ENCODE peak calls at places on chromosomes 11 and 22, in six cellular contexts. Y, C, O, E, F and J are unnamed samples.

GRCh38 chr11:111549869-111550203 is 9.3 kb downstream of the LAYN start:
- DNase-seq in Y (no peak), C (no peak), O (no peak), E (no peak), F (no peak), J (no peak)

GRCh38 chr11:130421697-130422096 is 6.7 kb downstream of the ADAMTS8 start:
- DNase-seq in Y (no peak), C (no peak), O (no peak), E (no peak), F (no peak), J (no peak)

GRCh38 chr11:75325713-75326438 is 25.6 kb downstream of the ARRB1 start:
- DNase-seq in Y (no peak), C (no peak), O (peak), E (peak), F (peak), J (peak)

GRCh38 chr22:49967333-49968241 is 7.0 kb downstream of the PIM3 start:
- DNase-seq in Y (peak), C (no peak), O (no peak), E (peak), F (peak), J (no peak)

GRCh38 chr22:43474161-43475101 is 62.6 kb downstream of the MPPED1 start:
- DNase-seq in Y (no peak), C (no peak), O (no peak), E (no peak), F (no peak), J (no peak)

GRCh38 chr11:93775289-93775688 is 8.8 kb upstream of the MED17 start:
- DNase-seq in Y (no peak), C (no peak), O (no peak), E (no peak), F (no peak), J (peak)

GRCh38 chr11:86218125-86219081 is 26.1 kb upstream of the EED start:
- DNase-seq in Y (peak), C (peak), O (peak), E (peak), F (peak), J (peak)

GRCh38 chr22:49462795-49463194 is 364.9 kb downstream of the BRD1 start:
- DNase-seq in Y (no peak), C (no peak), O (no peak), E (no peak), F (no peak), J (no peak)

GRCh38 chr22:46110215-46110614 is 40.1 kb upstream of the PPARA start:
- DNase-seq in Y (no peak), C (no peak), O (no peak), E (no peak), F (peak), J (peak)

GRCh38 chr11:28815110-28815509 is 706.9 kb downstream of the METTL15 start:
- DNase-seq in Y (no peak), C (no peak), O (no peak), E (no peak), F (no peak), J (peak)

GRCh38 chr11:22707119-22707899 is 40.9 kb downstream of the GAS2 start:
- DNase-seq in Y (no peak), C (no peak), O (no peak), E (no peak), F (no peak), J (peak)

GRCh38 chr11:113447621-113448310 is 27.4 kb downstream of the DRD2 start:
- DNase-seq in Y (no peak), C (no peak), O (no peak), E (no peak), F (peak), J (peak)

GRCh38 chr11:71562120-71562519 is 3.2 kb upstream of the KRTAP5-10 start:
- DNase-seq in Y (no peak), C (no peak), O (no peak), E (no peak), F (no peak), J (peak)

GRCh38 chr22:29269230-29269604 is 1.1 kb downstream of the EWSR1 start:
- DNase-seq in Y (no peak), C (no peak), O (no peak), E (no peak), F (no peak), J (no peak)

GRCh38 chr11:85170184-85170583 is 457.0 kb downstream of the DLG2 start:
- DNase-seq in Y (no peak), C (no peak), O (no peak), E (no peak), F (peak), J (peak)

GRCh38 chr11:111422494-111423249 is 43.6 kb upstream of the POU2AF1 start:
- DNase-seq in Y (peak), C (peak), O (peak), E (peak), F (peak), J (peak)

GRCh38 chr22:47063606-47064005 is 301.2 kb downstream of the TBC1D22A start:
- DNase-seq in Y (no peak), C (no peak), O (no peak), E (no peak), F (no peak), J (no peak)

GRCh38 chr11:42058794-42059193 is 599.3 kb upstream of the LRRC4C start:
- DNase-seq in Y (no peak), C (no peak), O (no peak), E (no peak), F (no peak), J (no peak)

GRCh38 chr11:10600570-10601248 is 32.2 kb upstream of the LYVE1 start:
- DNase-seq in Y (no peak), C (no peak), O (no peak), E (no peak), F (no peak), J (no peak)

GRCh38 chr22:37545703-37546435 is 14.4 kb upstream of the CDC42EP1 start:
- DNase-seq in Y (peak), C (no peak), O (no peak), E (peak), F (peak), J (peak)

GRCh38 chr22:35400335-35400680 is 368 bp downstream of the MCM5 start:
- DNase-seq in Y (no peak), C (peak), O (peak), E (no peak), F (no peak), J (peak)